ENCODE peak calls at places on chromosomes 5 and 9, in six cellular contexts. One of them, this sample, is unnamed.

GRCh38 chr5:94870496-94871214 is 252.2 kb downstream of the SLF1 start:
- DNase-seq in lower lobe of right lung: no peak
- DNase-seq in tibial nerve: no peak
- DNase-seq in SK-N-SH: no peak
- DNase-seq in effector memory CD4-positive, alpha-beta T cell: no peak
- DNase-seq in astrocyte: no peak
- DNase-seq in this sample: no peak

GRCh38 chr5:179343902-179344300 is 1.4 kb downstream of the ADAMTS2 start:
- DNase-seq in lower lobe of right lung: no peak
- DNase-seq in effector memory CD4-positive, alpha-beta T cell: no peak
- DNase-seq in tibial nerve: no peak
- DNase-seq in SK-N-SH: peak; percentile 85
- DNase-seq in astrocyte: no peak
- DNase-seq in this sample: no peak

GRCh38 chr5:152674403-152674802 is 269.3 kb upstream of the NMUR2 start:
- DNase-seq in astrocyte: no peak
- DNase-seq in SK-N-SH: no peak
- DNase-seq in lower lobe of right lung: no peak
- DNase-seq in tibial nerve: no peak
- DNase-seq in effector memory CD4-positive, alpha-beta T cell: no peak
- DNase-seq in this sample: no peak

GRCh38 chr5:172255444-172255843 is 28.1 kb downstream of the UBTD2 start:
- DNase-seq in tibial nerve: no peak
- DNase-seq in lower lobe of right lung: no peak
- DNase-seq in effector memory CD4-positive, alpha-beta T cell: no peak
- DNase-seq in SK-N-SH: no peak
- DNase-seq in astrocyte: no peak
- DNase-seq in this sample: peak; percentile 74

GRCh38 chr5:149618581-149619248 is 37.4 kb downstream of the ARHGEF37 start:
- DNase-seq in tibial nerve: no peak
- DNase-seq in astrocyte: peak; percentile 43
- DNase-seq in effector memory CD4-positive, alpha-beta T cell: no peak
- DNase-seq in SK-N-SH: peak; percentile 78
- DNase-seq in lower lobe of right lung: no peak
- DNase-seq in this sample: no peak

GRCh38 chr9:87336914-87337333 is 160.7 kb upstream of the DAPK1 start:
- DNase-seq in SK-N-SH: peak; percentile 60
- DNase-seq in effector memory CD4-positive, alpha-beta T cell: no peak
- DNase-seq in tibial nerve: no peak
- DNase-seq in lower lobe of right lung: no peak
- DNase-seq in astrocyte: peak; percentile 68
- DNase-seq in this sample: no peak

GRCh38 chr5:107554776-107555424 is 115.8 kb downstream of the EFNA5 start:
- DNase-seq in astrocyte: no peak
- DNase-seq in lower lobe of right lung: no peak
- DNase-seq in effector memory CD4-positive, alpha-beta T cell: no peak
- DNase-seq in SK-N-SH: peak; percentile 27
- DNase-seq in tibial nerve: no peak
- DNase-seq in this sample: no peak

GRCh38 chr9:130429407-130429806 is 15.4 kb upstream of the ASS1 start:
- DNase-seq in effector memory CD4-positive, alpha-beta T cell: no peak
- DNase-seq in SK-N-SH: no peak
- DNase-seq in tibial nerve: no peak
- DNase-seq in astrocyte: no peak
- DNase-seq in lower lobe of right lung: no peak
- DNase-seq in this sample: no peak

GRCh38 chr9:36905101-36906066 is 128.7 kb downstream of the PAX5 start:
- DNase-seq in effector memory CD4-positive, alpha-beta T cell: no peak
- DNase-seq in SK-N-SH: no peak
- DNase-seq in tibial nerve: no peak
- DNase-seq in lower lobe of right lung: no peak
- DNase-seq in astrocyte: no peak
- DNase-seq in this sample: no peak

GRCh38 chr5:172548981-172549707 is 91.9 kb upstream of the NEURL1B start:
- DNase-seq in effector memory CD4-positive, alpha-beta T cell: no peak
- DNase-seq in SK-N-SH: no peak
- DNase-seq in tibial nerve: no peak
- DNase-seq in lower lobe of right lung: no peak
- DNase-seq in astrocyte: no peak
- DNase-seq in this sample: no peak

GRCh38 chr5:73673161-73673591 is 47.2 kb downstream of the ARHGEF28 start:
- DNase-seq in tibial nerve: no peak
- DNase-seq in SK-N-SH: no peak
- DNase-seq in lower lobe of right lung: no peak
- DNase-seq in astrocyte: peak; percentile 83
- DNase-seq in effector memory CD4-positive, alpha-beta T cell: no peak
- DNase-seq in this sample: no peak

GRCh38 chr5:10801931-10802674 is 41.1 kb upstream of the DAP start:
- DNase-seq in effector memory CD4-positive, alpha-beta T cell: no peak
- DNase-seq in astrocyte: no peak
- DNase-seq in lower lobe of right lung: no peak
- DNase-seq in tibial nerve: no peak
- DNase-seq in SK-N-SH: no peak
- DNase-seq in this sample: no peak

GRCh38 chr9:110303136-110303535 is 34.5 kb downstream of the TXNDC8 start:
- DNase-seq in astrocyte: no peak
- DNase-seq in SK-N-SH: no peak
- DNase-seq in lower lobe of right lung: no peak
- DNase-seq in tibial nerve: no peak
- DNase-seq in effector memory CD4-positive, alpha-beta T cell: no peak
- DNase-seq in this sample: no peak

GRCh38 chr5:103283869-103284268 is 25.3 kb downstream of the MACIR start:
- DNase-seq in SK-N-SH: no peak
- DNase-seq in tibial nerve: no peak
- DNase-seq in lower lobe of right lung: no peak
- DNase-seq in effector memory CD4-positive, alpha-beta T cell: no peak
- DNase-seq in astrocyte: no peak
- DNase-seq in this sample: no peak

GRCh38 chr9:83637389-83637788 is 14.4 kb downstream of the IDNK start:
- DNase-seq in astrocyte: no peak
- DNase-seq in effector memory CD4-positive, alpha-beta T cell: no peak
- DNase-seq in tibial nerve: no peak
- DNase-seq in SK-N-SH: no peak
- DNase-seq in lower lobe of right lung: no peak
- DNase-seq in this sample: no peak

GRCh38 chr9:70490478-70490877 is 76.0 kb upstream of the KLF9 start:
- DNase-seq in tibial nerve: no peak
- DNase-seq in SK-N-SH: no peak
- DNase-seq in astrocyte: no peak
- DNase-seq in lower lobe of right lung: no peak
- DNase-seq in effector memory CD4-positive, alpha-beta T cell: no peak
- DNase-seq in this sample: no peak

GRCh38 chr5:6473284-6473683 is 24.6 kb downstream of the UBE2QL1 start:
- DNase-seq in tibial nerve: no peak
- DNase-seq in effector memory CD4-positive, alpha-beta T cell: no peak
- DNase-seq in lower lobe of right lung: no peak
- DNase-seq in astrocyte: no peak
- DNase-seq in SK-N-SH: no peak
- DNase-seq in this sample: no peak

GRCh38 chr9:132182609-132183073 is 20.8 kb downstream of the NTNG2 start:
- DNase-seq in astrocyte: no peak
- DNase-seq in SK-N-SH: peak; percentile 81
- DNase-seq in effector memory CD4-positive, alpha-beta T cell: no peak
- DNase-seq in lower lobe of right lung: no peak
- DNase-seq in tibial nerve: no peak
- DNase-seq in this sample: peak; percentile 52

GRCh38 chr5:127290019-127290945 is at the start of gene MEGF10:
- DNase-seq in SK-N-SH: peak; percentile 83
- DNase-seq in astrocyte: peak; percentile 23
- DNase-seq in tibial nerve: peak; percentile 20
- DNase-seq in lower lobe of right lung: no peak
- DNase-seq in effector memory CD4-positive, alpha-beta T cell: no peak
- DNase-seq in this sample: peak; percentile 79

GRCh38 chr9:35645736-35646582 is 4.8 kb downstream of the SIT1 start:
- DNase-seq in SK-N-SH: no peak
- DNase-seq in lower lobe of right lung: peak; percentile 62
- DNase-seq in astrocyte: peak; percentile 8
- DNase-seq in effector memory CD4-positive, alpha-beta T cell: no peak
- DNase-seq in tibial nerve: peak; percentile 42
- DNase-seq in this sample: no peak

GRCh38 chr9:134181648-134182034 is 17.3 kb upstream of the RNU6ATAC start:
- DNase-seq in astrocyte: no peak
- DNase-seq in lower lobe of right lung: no peak
- DNase-seq in tibial nerve: no peak
- DNase-seq in SK-N-SH: no peak
- DNase-seq in effector memory CD4-positive, alpha-beta T cell: no peak
- DNase-seq in this sample: peak; percentile 50

GRCh38 chr9:107068581-107068980 is 205.6 kb downstream of the ZNF462 start:
- DNase-seq in astrocyte: no peak
- DNase-seq in SK-N-SH: no peak
- DNase-seq in tibial nerve: no peak
- DNase-seq in lower lobe of right lung: no peak
- DNase-seq in effector memory CD4-positive, alpha-beta T cell: no peak
- DNase-seq in this sample: no peak

GRCh38 chr5:128062172-128062746 is 21.3 kb upstream of the SLC12A2 start:
- DNase-seq in astrocyte: peak; percentile 83
- DNase-seq in effector memory CD4-positive, alpha-beta T cell: no peak
- DNase-seq in tibial nerve: no peak
- DNase-seq in lower lobe of right lung: no peak
- DNase-seq in SK-N-SH: no peak
- DNase-seq in this sample: no peak

GRCh38 chr5:112146323-112146848 is 272.7 kb downstream of the EPB41L4A start:
- DNase-seq in astrocyte: peak; percentile 91
- DNase-seq in effector memory CD4-positive, alpha-beta T cell: no peak
- DNase-seq in lower lobe of right lung: no peak
- DNase-seq in tibial nerve: no peak
- DNase-seq in SK-N-SH: no peak
- DNase-seq in this sample: no peak

GRCh38 chr5:176536902-176537607 is at the start of gene RNF44:
- DNase-seq in lower lobe of right lung: peak; percentile 99
- DNase-seq in effector memory CD4-positive, alpha-beta T cell: peak; percentile 97
- DNase-seq in astrocyte: peak; percentile 93
- DNase-seq in SK-N-SH: peak; percentile 96
- DNase-seq in tibial nerve: peak; percentile 97
- DNase-seq in this sample: peak; percentile 99
- H3K4me1 ChIP-seq in lower lobe of right lung: peaks cover 75% of the 10 kb centered on the region
- H3K4me1 ChIP-seq in effector memory CD4-positive, alpha-beta T cell: peaks cover 67% of the 10 kb centered on the region
- H3K4me1 ChIP-seq in astrocyte: peaks cover 35% of the 10 kb centered on the region
- H3K4me1 ChIP-seq in SK-N-SH: peaks cover 47% of the 10 kb centered on the region
- H3K4me1 ChIP-seq in tibial nerve: peaks cover 49% of the 10 kb centered on the region
- H3K4me1 ChIP-seq in this sample: peaks cover 59% of the 10 kb centered on the region

GRCh38 chr5:55600536-55601208 is 65.9 kb upstream of the PLPP1 start:
- DNase-seq in SK-N-SH: peak; percentile 43
- DNase-seq in lower lobe of right lung: no peak
- DNase-seq in tibial nerve: no peak
- DNase-seq in astrocyte: peak; percentile 89
- DNase-seq in effector memory CD4-positive, alpha-beta T cell: no peak
- DNase-seq in this sample: no peak

GRCh38 chr5:55600086-55600485 is 65.3 kb upstream of the PLPP1 start:
- DNase-seq in tibial nerve: no peak
- DNase-seq in astrocyte: no peak
- DNase-seq in lower lobe of right lung: no peak
- DNase-seq in SK-N-SH: no peak
- DNase-seq in effector memory CD4-positive, alpha-beta T cell: no peak
- DNase-seq in this sample: no peak

GRCh38 chr5:55594636-55595035 is 59.9 kb upstream of the PLPP1 start:
- DNase-seq in astrocyte: peak; percentile 16
- DNase-seq in lower lobe of right lung: no peak
- DNase-seq in effector memory CD4-positive, alpha-beta T cell: no peak
- DNase-seq in SK-N-SH: no peak
- DNase-seq in tibial nerve: no peak
- DNase-seq in this sample: no peak

GRCh38 chr5:55599148-55600050 is 64.6 kb upstream of the PLPP1 start:
- DNase-seq in effector memory CD4-positive, alpha-beta T cell: no peak
- DNase-seq in astrocyte: no peak
- DNase-seq in tibial nerve: no peak
- DNase-seq in SK-N-SH: no peak
- DNase-seq in lower lobe of right lung: no peak
- DNase-seq in this sample: no peak

DNA sequence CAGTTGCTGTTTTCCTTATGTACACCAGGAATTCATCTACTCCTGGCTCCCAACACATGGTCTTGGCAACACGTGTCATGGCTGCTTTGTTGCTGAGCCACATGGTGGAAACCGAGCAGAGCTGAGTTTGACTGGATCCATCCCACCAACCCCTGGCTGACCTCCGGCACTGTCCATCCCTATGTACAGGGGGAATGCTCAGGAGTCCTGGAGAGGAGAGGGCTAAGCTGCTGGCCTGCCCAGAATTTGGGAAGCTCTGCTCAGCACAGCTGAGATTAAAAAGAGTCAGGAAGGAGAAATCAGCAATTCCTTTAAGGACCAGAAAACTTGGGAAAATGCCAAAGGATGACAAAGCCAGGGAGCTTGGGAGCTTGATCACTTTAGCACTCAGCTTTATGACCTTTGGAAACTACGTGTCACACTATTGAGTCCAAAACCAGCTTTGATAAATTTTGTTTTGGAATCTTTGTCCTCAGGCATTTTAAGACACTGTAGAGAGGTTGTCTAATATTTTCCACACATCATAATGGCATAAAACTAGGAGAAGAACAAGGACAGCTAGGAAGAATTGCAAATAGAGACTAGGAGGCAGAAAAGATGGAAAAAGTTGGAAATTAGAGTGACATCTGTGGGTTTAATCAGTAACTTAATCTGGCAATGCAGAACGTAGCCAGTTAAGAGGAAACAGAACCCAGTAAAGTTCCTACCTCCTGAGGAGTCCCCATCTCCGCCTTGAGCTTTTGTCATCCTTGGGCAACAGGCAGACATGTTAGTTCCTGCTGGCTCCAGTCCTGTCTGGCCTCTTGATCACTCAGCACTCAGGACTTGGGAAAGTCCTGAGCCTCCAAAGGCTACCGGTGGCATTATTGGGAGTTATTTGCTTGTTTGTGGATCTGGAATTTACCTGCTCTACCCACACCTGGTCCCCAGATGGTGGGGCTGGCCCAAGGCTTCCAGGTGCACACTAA is 62.5 kb upstream of the PLPP1 start:
- DNase-seq in astrocyte: peak; percentile 72
- DNase-seq in effector memory CD4-positive, alpha-beta T cell: no peak
- DNase-seq in tibial nerve: peak; percentile 34
- DNase-seq in lower lobe of right lung: no peak
- DNase-seq in SK-N-SH: no peak
- DNase-seq in this sample: peak; percentile 53
- H3K4me1 ChIP-seq in astrocyte: peaks cover 30% of the 10 kb centered on the region
- H3K4me1 ChIP-seq in effector memory CD4-positive, alpha-beta T cell: no peaks in the 10 kb centered on the region
- H3K4me1 ChIP-seq in tibial nerve: peaks cover 32% of the 10 kb centered on the region
- H3K4me1 ChIP-seq in lower lobe of right lung: peaks cover 33% of the 10 kb centered on the region
- H3K4me1 ChIP-seq in SK-N-SH: peaks cover 23% of the 10 kb centered on the region
- H3K4me1 ChIP-seq in this sample: peaks cover 45% of the 10 kb centered on the region

DNA sequence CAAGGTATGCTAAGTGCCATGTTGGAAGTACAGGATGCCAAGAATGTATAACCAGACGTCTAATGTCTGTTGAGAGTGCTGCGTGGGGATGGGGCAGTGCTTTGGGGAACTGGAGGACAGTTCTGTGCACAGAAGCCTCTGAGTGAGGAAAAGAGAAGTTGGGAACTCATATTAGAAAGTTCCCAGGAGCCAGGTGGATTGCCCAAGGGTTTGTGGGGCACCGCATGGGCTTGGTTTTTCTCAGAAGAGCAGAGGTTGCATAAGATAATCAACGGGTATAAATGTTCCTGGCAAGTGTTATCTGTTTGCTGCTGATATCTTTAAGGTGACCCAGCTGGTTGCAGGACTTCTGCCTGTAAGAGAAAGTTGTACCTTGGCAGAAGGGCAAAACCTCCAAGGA is 13.1 kb downstream of the HRH2 start:
- DNase-seq in effector memory CD4-positive, alpha-beta T cell: no peak
- DNase-seq in tibial nerve: no peak
- DNase-seq in SK-N-SH: no peak
- DNase-seq in astrocyte: no peak
- DNase-seq in lower lobe of right lung: peak; percentile 63
- DNase-seq in this sample: no peak
- H3K4me1 ChIP-seq in effector memory CD4-positive, alpha-beta T cell: no peaks in the 10 kb centered on the region
- H3K4me1 ChIP-seq in tibial nerve: no peaks in the 10 kb centered on the region
- H3K4me1 ChIP-seq in SK-N-SH: no peaks in the 10 kb centered on the region
- H3K4me1 ChIP-seq in astrocyte: no peaks in the 10 kb centered on the region
- H3K4me1 ChIP-seq in lower lobe of right lung: peaks cover 6% of the 10 kb centered on the region
- H3K4me1 ChIP-seq in this sample: peaks cover 4% of the 10 kb centered on the region

GRCh38 chr9:137836151-137836830 is 41.3 kb upstream of the CACNA1B start:
- DNase-seq in tibial nerve: no peak
- DNase-seq in lower lobe of right lung: no peak
- DNase-seq in astrocyte: no peak
- DNase-seq in SK-N-SH: no peak
- DNase-seq in effector memory CD4-positive, alpha-beta T cell: no peak
- DNase-seq in this sample: no peak
- H3K4me1 ChIP-seq in tibial nerve: no peaks in the 10 kb centered on the region
- H3K4me1 ChIP-seq in lower lobe of right lung: no peaks in the 10 kb centered on the region
- H3K4me1 ChIP-seq in astrocyte: no peaks in the 10 kb centered on the region
- H3K4me1 ChIP-seq in SK-N-SH: no peaks in the 10 kb centered on the region
- H3K4me1 ChIP-seq in effector memory CD4-positive, alpha-beta T cell: no peaks in the 10 kb centered on the region
- H3K4me1 ChIP-seq in this sample: no peaks in the 10 kb centered on the region